ENCODE peak calls at places on chromosomes 12 and 14, in five cellular contexts. One of them, this sample, is unnamed.

GRCh38 chr12:124828264-124829007 is 35.2 kb downstream of the SCARB1 start:
- DNase-seq in GOT3: no peak
- DNase-seq in thoracic aorta: no peak
- DNase-seq in astrocyte: peak
- DNase-seq in NCI-H1694 treated with DMSO at 0.1 percent for 48 hours: no peak
- DNase-seq in this sample: no peak

GRCh38 chr14:91348861-91349465 is 68.7 kb downstream of the CCDC88C start:
- DNase-seq in GOT3: no peak
- DNase-seq in thoracic aorta: no peak
- DNase-seq in astrocyte: no peak
- DNase-seq in NCI-H1694 treated with DMSO at 0.1 percent for 48 hours: no peak
- DNase-seq in this sample: no peak

GRCh38 chr14:67357583-67358354 is 1.8 kb downstream of the ATP6V1D start:
- DNase-seq in GOT3: no peak
- DNase-seq in thoracic aorta: no peak
- DNase-seq in astrocyte: peak
- DNase-seq in NCI-H1694 treated with DMSO at 0.1 percent for 48 hours: no peak
- DNase-seq in this sample: no peak

GRCh38 chr12:49190317-49190716 is 1.4 kb upstream of the TUBA1A start:
- DNase-seq in GOT3: no peak
- DNase-seq in thoracic aorta: no peak
- DNase-seq in astrocyte: no peak
- DNase-seq in NCI-H1694 treated with DMSO at 0.1 percent for 48 hours: peak
- DNase-seq in this sample: no peak

GRCh38 chr14:105147701-105148603 is 20.6 kb downstream of the JAG2 start:
- DNase-seq in GOT3: no peak
- DNase-seq in thoracic aorta: no peak
- DNase-seq in astrocyte: no peak
- DNase-seq in NCI-H1694 treated with DMSO at 0.1 percent for 48 hours: no peak
- DNase-seq in this sample: no peak

GRCh38 chr12:47222960-47223847 is 143.4 kb upstream of the AMIGO2 start:
- DNase-seq in GOT3: no peak
- DNase-seq in thoracic aorta: no peak
- DNase-seq in astrocyte: no peak
- DNase-seq in NCI-H1694 treated with DMSO at 0.1 percent for 48 hours: no peak
- DNase-seq in this sample: no peak

GRCh38 chr12:68410018-68410650 is 78.0 kb upstream of the MDM1 start:
- DNase-seq in GOT3: no peak
- DNase-seq in thoracic aorta: no peak
- DNase-seq in astrocyte: no peak
- DNase-seq in NCI-H1694 treated with DMSO at 0.1 percent for 48 hours: no peak
- DNase-seq in this sample: no peak

GRCh38 chr12:27333311-27334009 is 824 bp downstream of the BMAL2 start:
- DNase-seq in GOT3: no peak
- DNase-seq in thoracic aorta: no peak
- DNase-seq in astrocyte: no peak
- DNase-seq in NCI-H1694 treated with DMSO at 0.1 percent for 48 hours: peak
- DNase-seq in this sample: no peak

GRCh38 chr12:13472690-13473089 is 276.2 kb downstream of the EMP1 start:
- DNase-seq in GOT3: no peak
- DNase-seq in thoracic aorta: no peak
- DNase-seq in astrocyte: no peak
- DNase-seq in NCI-H1694 treated with DMSO at 0.1 percent for 48 hours: no peak
- DNase-seq in this sample: no peak

GRCh38 chr12:7864751-7865150 is 8.0 kb downstream of the SLC2A14 start:
- DNase-seq in GOT3: no peak
- DNase-seq in thoracic aorta: no peak
- DNase-seq in astrocyte: no peak
- DNase-seq in NCI-H1694 treated with DMSO at 0.1 percent for 48 hours: no peak
- DNase-seq in this sample: no peak

GRCh38 chr14:59422069-59422881 is 42.9 kb downstream of the GPR135 start:
- DNase-seq in GOT3: no peak
- DNase-seq in thoracic aorta: no peak
- DNase-seq in astrocyte: no peak
- DNase-seq in NCI-H1694 treated with DMSO at 0.1 percent for 48 hours: peak
- DNase-seq in this sample: no peak

GRCh38 chr14:96051642-96052540 is 12.7 kb downstream of the C14orf132 start:
- DNase-seq in GOT3: no peak
- DNase-seq in thoracic aorta: no peak
- DNase-seq in astrocyte: no peak
- DNase-seq in NCI-H1694 treated with DMSO at 0.1 percent for 48 hours: peak
- DNase-seq in this sample: no peak

GRCh38 chr14:70882771-70883492 is 24.3 kb upstream of the PCNX1 start:
- DNase-seq in GOT3: no peak
- DNase-seq in thoracic aorta: no peak
- DNase-seq in astrocyte: peak
- DNase-seq in NCI-H1694 treated with DMSO at 0.1 percent for 48 hours: no peak
- DNase-seq in this sample: no peak

GRCh38 chr12:68236421-68237059 is 10.9 kb upstream of the IL26 start:
- DNase-seq in GOT3: no peak
- DNase-seq in thoracic aorta: no peak
- DNase-seq in astrocyte: no peak
- DNase-seq in NCI-H1694 treated with DMSO at 0.1 percent for 48 hours: no peak
- DNase-seq in this sample: no peak

GRCh38 chr12:108768591-108769500 is 37.5 kb upstream of the CORO1C start:
- DNase-seq in GOT3: no peak
- DNase-seq in thoracic aorta: no peak
- DNase-seq in astrocyte: no peak
- DNase-seq in NCI-H1694 treated with DMSO at 0.1 percent for 48 hours: no peak
- DNase-seq in this sample: no peak

GRCh38 chr12:88578274-88578673 is 2.0 kb downstream of the KITLG start:
- DNase-seq in GOT3: no peak
- DNase-seq in thoracic aorta: no peak
- DNase-seq in astrocyte: peak
- DNase-seq in NCI-H1694 treated with DMSO at 0.1 percent for 48 hours: no peak
- DNase-seq in this sample: no peak

GRCh38 chr14:75440733-75441474 is 13.1 kb downstream of the JDP2 start:
- DNase-seq in GOT3: no peak
- DNase-seq in thoracic aorta: no peak
- DNase-seq in astrocyte: peak
- DNase-seq in NCI-H1694 treated with DMSO at 0.1 percent for 48 hours: no peak
- DNase-seq in this sample: no peak

GRCh38 chr14:95227279-95227860 is 70.0 kb upstream of the DICER1 start:
- DNase-seq in GOT3: no peak
- DNase-seq in thoracic aorta: no peak
- DNase-seq in astrocyte: peak
- DNase-seq in NCI-H1694 treated with DMSO at 0.1 percent for 48 hours: peak
- DNase-seq in this sample: no peak

GRCh38 chr12:91937033-91937432 is 208.6 kb downstream of the BTG1 start:
- DNase-seq in GOT3: no peak
- DNase-seq in thoracic aorta: no peak
- DNase-seq in astrocyte: no peak
- DNase-seq in NCI-H1694 treated with DMSO at 0.1 percent for 48 hours: no peak
- DNase-seq in this sample: no peak

GRCh38 chr12:19191563-19191962 is 62.0 kb downstream of the PLEKHA5 start:
- DNase-seq in GOT3: no peak
- DNase-seq in thoracic aorta: no peak
- DNase-seq in astrocyte: peak
- DNase-seq in NCI-H1694 treated with DMSO at 0.1 percent for 48 hours: no peak
- DNase-seq in this sample: no peak

GRCh38 chr12:120983759-120984158 is 5.4 kb downstream of the HNF1A start:
- DNase-seq in GOT3: no peak
- DNase-seq in thoracic aorta: no peak
- DNase-seq in astrocyte: no peak
- DNase-seq in NCI-H1694 treated with DMSO at 0.1 percent for 48 hours: no peak
- DNase-seq in this sample: no peak

GRCh38 chr14:76772300-76773187 is 11.3 kb downstream of the VASH1 start:
- DNase-seq in GOT3: no peak
- DNase-seq in thoracic aorta: peak
- DNase-seq in astrocyte: peak
- DNase-seq in NCI-H1694 treated with DMSO at 0.1 percent for 48 hours: no peak
- DNase-seq in this sample: no peak